ENCODE peak calls at places on chromosomes 11 and 22, in four cellular contexts. B is neural progenitor cell, Y is PC-3, H is fibroblast of lung. C is an unnamed sample.

GRCh38 chr22:46106279-46107022 is 43.9 kb upstream of the PPARA start:
- DNase-seq in B (no peak), Y (no peak), H (no peak), C (no peak)

GRCh38 chr11:66467034-66467659 is 442 bp downstream of the PELI3 start:
- DNase-seq in B (peak; percentile 74), Y (peak; percentile 43), H (peak; percentile 27), C (peak; percentile 62)

GRCh38 chr11:126736682-126737404 is 263.7 kb downstream of the KIRREL3 start:
- DNase-seq in B (no peak), Y (no peak), H (no peak), C (no peak)

GRCh38 chr11:124441519-124441918 is 4.0 kb downstream of the OR8B8 start:
- DNase-seq in B (no peak), Y (no peak), H (no peak), C (no peak)

GRCh38 chr22:21823740-21824438 is 43.6 kb downstream of the MAPK1 start:
- DNase-seq in B (no peak), Y (no peak), H (peak; percentile 56), C (no peak)

GRCh38 chr11:113106507-113106906 is 145.3 kb downstream of the NCAM1 start:
- DNase-seq in B (no peak), Y (no peak), H (peak; percentile 89), C (no peak)

GRCh38 chr11:45079943-45080719 is 66.3 kb upstream of the PRDM11 start:
- DNase-seq in B (no peak), Y (no peak), H (no peak), C (no peak)

GRCh38 chr11:8331767-8332166 is 68.1 kb upstream of the LMO1 start:
- DNase-seq in B (no peak), Y (no peak), H (peak; percentile 39), C (no peak)

GRCh38 chr11:30128269-30128932 is 102.4 kb upstream of the FSHB start:
- DNase-seq in B (peak; percentile 45), Y (peak; percentile 51), H (peak; percentile 33), C (peak; percentile 2)

GRCh38 chr11:131370090-131370751 is at the start of gene NTM:
- DNase-seq in B (peak; percentile 52), Y (no peak), H (peak; percentile 68), C (no peak)

GRCh38 chr11:18769802-18770456 is 21.7 kb downstream of the PTPN5 start:
- DNase-seq in B (no peak), Y (no peak), H (no peak), C (no peak)

GRCh38 chr22:42799061-42799460 is 58.0 kb downstream of the ARFGAP3 start:
- DNase-seq in B (no peak), Y (no peak), H (no peak), C (no peak)

GRCh38 chr11:125300791-125301218 is 136.3 kb downstream of the PKNOX2 start:
- DNase-seq in B (no peak), Y (peak; percentile 72), H (peak; percentile 93), C (peak; percentile 98)

GRCh38 chr22:36480941-36481392 is 473 bp downstream of the TXN2 start:
- DNase-seq in B (no peak), Y (no peak), H (no peak), C (no peak)

GRCh38 chr22:42291287-42291686 is 20.8 kb upstream of the TCF20 start:
- DNase-seq in B (no peak), Y (no peak), H (no peak), C (no peak)

GRCh38 chr11:82722236-82722635 is 11.4 kb downstream of the FAM181B start:
- DNase-seq in B (no peak), Y (no peak), H (no peak), C (no peak)

DNA sequence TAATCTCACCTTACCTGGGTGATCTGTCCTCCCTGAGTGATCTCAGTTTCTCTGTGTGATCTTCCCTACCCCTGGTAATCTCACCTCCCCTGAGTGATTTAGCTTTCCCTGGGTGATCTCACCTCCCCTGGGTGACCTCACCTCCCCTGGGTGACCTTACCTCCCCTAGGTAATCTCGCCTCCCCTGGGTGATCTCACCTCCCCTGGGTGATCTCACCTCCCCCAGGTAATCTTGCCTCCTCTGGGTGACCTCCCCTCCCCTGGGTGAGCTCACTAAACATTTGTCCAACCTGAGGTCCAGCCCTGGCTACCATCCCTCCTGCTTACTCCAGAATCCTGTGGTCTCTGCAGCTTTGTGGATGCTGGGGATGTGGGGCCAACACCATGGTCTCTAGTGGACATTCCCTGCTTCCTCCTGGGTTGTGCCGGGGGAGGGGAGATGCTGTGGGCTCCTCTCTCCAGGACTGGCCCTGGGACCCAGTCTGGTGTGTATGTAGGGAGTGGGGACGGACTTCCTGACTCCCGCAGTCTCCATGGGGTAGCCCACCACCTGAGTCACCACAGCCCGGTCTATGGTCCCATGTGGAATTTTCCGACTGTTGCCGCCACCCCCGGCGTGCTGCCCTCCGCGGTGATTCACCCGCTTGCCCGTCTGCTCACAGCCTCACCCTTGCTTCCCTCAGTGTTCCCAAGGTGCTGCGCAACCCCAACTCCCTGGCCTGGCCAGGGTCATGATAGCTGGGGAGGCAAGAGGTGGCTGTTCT is 9.9 kb downstream of the LSP1 start:
- DNase-seq in B (no peak), Y (no peak), H (peak; percentile 85), C (peak; percentile 41)
- TF ChIP-seq EZH2 in B (no peak), Y (no peak), H (no peak), C (no peak)

GRCh38 chr11:130214861-130215530 is 55.4 kb downstream of the ST14 start:
- DNase-seq in B (no peak), Y (no peak), H (no peak), C (no peak)

GRCh38 chr11:130215531-130216220 is 56.1 kb downstream of the ST14 start:
- DNase-seq in B (no peak), Y (no peak), H (no peak), C (no peak)

GRCh38 chr11:130216591-130217132 is 57.1 kb downstream of the ST14 start:
- DNase-seq in B (no peak), Y (no peak), H (no peak), C (no peak)

GRCh38 chr11:130217133-130217631 is 57.6 kb downstream of the ST14 start:
- DNase-seq in B (no peak), Y (no peak), H (no peak), C (no peak)

DNA sequence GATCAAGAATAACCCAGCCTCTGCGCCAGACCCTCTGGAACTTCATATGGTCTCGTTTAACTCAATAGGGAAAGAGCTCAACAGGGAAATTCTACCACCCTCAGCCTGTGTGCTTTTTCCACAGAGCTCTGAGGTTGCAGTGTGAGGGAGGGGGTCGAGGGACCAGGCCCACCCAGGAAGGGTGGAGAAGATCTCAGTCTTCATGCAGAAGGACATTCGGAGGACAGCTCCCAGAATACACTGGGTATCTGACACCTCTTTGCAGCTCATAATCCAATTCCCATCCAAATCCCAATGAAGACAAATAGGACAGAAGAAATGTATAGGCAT is 56.6 kb downstream of the ST14 start:
- DNase-seq in B (no peak), Y (no peak), H (no peak), C (no peak)
- H3K4me1 ChIP-seq in B (no peaks in the 10 kb centered on the region), Y (no peaks in the 10 kb centered on the region), H (no peaks in the 10 kb centered on the region), C (no peaks in the 10 kb centered on the region)

GRCh38 chr22:22986640-22987039 is 83.7 kb upstream of the GNAZ start:
- DNase-seq in B (no peak), Y (no peak), H (no peak), C (no peak)
- H3K4me3 ChIP-seq in B (no peak overlapping the region), Y (no peak overlapping the region), H (no peak overlapping the region), C (no peak overlapping the region)

GRCh38 chr11:2775626-2776350 is 76.0 kb upstream of the KCNQ1OT1 start:
- DNase-seq in B (no peak), Y (no peak), H (no peak), C (no peak)
- TF ChIP-seq EZH2 in B (no peak), Y (no peak), H (no peak), C (no peak)

GRCh38 chr11:70272009-70272408 is 1.5 kb downstream of the PPFIA1 start:
- DNase-seq in B (no peak), Y (no peak), H (no peak), C (no peak)
- H3K4me1 ChIP-seq in B (peaks cover 12% of the 10 kb centered on the region), Y (peaks cover 23% of the 10 kb centered on the region), H (no peaks in the 10 kb centered on the region), C (peaks cover 25% of the 10 kb centered on the region)

GRCh38 chr11:704799-705645 is 1.0 kb upstream of the EPS8L2 start:
- DNase-seq in B (no peak), Y (peak; percentile 75), H (no peak), C (peak; percentile 78)
- H3K4me3 ChIP-seq in B (peak overlapping the region; percentile 48), Y (peak overlapping the region; percentile 97), H (peak overlapping the region; percentile 79), C (peak overlapping the region; percentile 84)